ENCODE peak calls at places on chromosomes 3 and 15, in six cellular contexts. A is PC-9; L is progenitor cell of endocrine pancreas; D is H9; B is activated CD8-positive, alpha-beta memory T cell treated with anti-CD3 and anti-CD28 coated beads for 4 hours; E is T-helper 1 cell. G is an unnamed sample.

GRCh38 chr3:31670136-31670535 is 137.4 kb downstream of the STT3B start:
- DNase-seq in B (no peak), E (no peak), L (no peak), D (no peak), A (no peak), G (no peak)

GRCh38 chr15:34608517-34608916 is 25.1 kb upstream of the GOLGA8B start:
- DNase-seq in A (no peak), D (no peak), L (no peak), E (no peak), B (no peak), G (no peak)

GRCh38 chr3:185081516-185081915 is 71.3 kb downstream of the C3orf70 start:
- DNase-seq in B (no peak), L (no peak), E (no peak), A (no peak), D (no peak), G (no peak)

GRCh38 chr15:33581032-33581431 is 270.3 kb downstream of the RYR3 start:
- DNase-seq in B (no peak), L (no peak), A (peak), E (no peak), D (no peak), G (peak)

GRCh38 chr3:57958642-57959406 is 49.4 kb upstream of the FLNB start:
- DNase-seq in D (no peak), A (peak), B (no peak), E (no peak), L (no peak), G (no peak)

GRCh38 chr15:71272932-71273331 is 157.7 kb downstream of the THSD4 start:
- DNase-seq in B (no peak), D (no peak), L (no peak), A (no peak), E (no peak), G (no peak)

GRCh38 chr15:65791335-65792129 is 561 bp downstream of the DENND4A start:
- DNase-seq in E (peak), D (peak), B (peak), A (no peak), L (peak), G (no peak)

GRCh38 chr3:172104471-172105072 is 65.2 kb downstream of the FNDC3B start:
- DNase-seq in B (no peak), A (no peak), E (no peak), L (no peak), D (peak), G (no peak)

GRCh38 chr3:1092061-1092460 is 763 bp upstream of the CNTN6 start:
- DNase-seq in D (no peak), E (no peak), B (no peak), A (no peak), L (no peak), G (no peak)

GRCh38 chr3:168117853-168118313 is 22.2 kb upstream of the GOLIM4 start:
- DNase-seq in L (no peak), D (no peak), A (peak), E (no peak), B (no peak), G (no peak)

GRCh38 chr3:33664195-33664594 is 53.9 kb downstream of the CLASP2 start:
- DNase-seq in D (no peak), A (peak), B (no peak), L (no peak), E (no peak), G (no peak)

GRCh38 chr3:68878322-68878721 is 54.0 kb downstream of the TAFA4 start:
- DNase-seq in E (no peak), A (no peak), L (no peak), D (no peak), B (no peak), G (no peak)

GRCh38 chr3:186107148-186108105 is 1.5 kb downstream of the ETV5 start:
- DNase-seq in L (peak), E (peak), A (peak), B (no peak), D (peak), G (no peak)

GRCh38 chr3:37990527-37990926 is at the start of gene VILL:
- DNase-seq in A (peak), B (no peak), E (no peak), D (no peak), L (no peak), G (no peak)

GRCh38 chr3:40104441-40104840 is 205.1 kb upstream of the EIF1B start:
- DNase-seq in A (no peak), B (no peak), D (no peak), E (no peak), L (no peak), G (no peak)

GRCh38 chr3:41569632-41570338 is 370.5 kb downstream of the CTNNB1 start:
- DNase-seq in D (no peak), L (no peak), B (no peak), E (no peak), A (peak), G (no peak)

GRCh38 chr15:43531018-43531667 is 13.7 kb downstream of the MAP1A start:
- DNase-seq in A (no peak), L (no peak), D (no peak), E (no peak), B (no peak), G (no peak)

GRCh38 chr3:183275418-183275817 is 22.4 kb downstream of the B3GNT5 start:
- DNase-seq in A (peak), L (no peak), D (no peak), E (no peak), B (no peak), G (no peak)

GRCh38 chr3:190003730-190004129 is 117.0 kb downstream of the P3H2 start:
- DNase-seq in L (no peak), A (peak), B (no peak), E (no peak), D (no peak), G (no peak)

GRCh38 chr3:77668398-77668797 is 628.5 kb downstream of the ROBO2 start:
- DNase-seq in B (no peak), D (no peak), L (no peak), A (no peak), E (no peak), G (no peak)

GRCh38 chr15:93138681-93139080 is 49.7 kb upstream of the RGMA start:
- DNase-seq in E (no peak), A (no peak), L (no peak), B (no peak), D (no peak), G (no peak)

GRCh38 chr15:32718822-32719716 is 1.3 kb downstream of the GREM1 start:
- DNase-seq in D (peak), A (no peak), B (no peak), E (no peak), L (peak), G (no peak)

GRCh38 chr15:59140422-59141226 is 35.7 kb downstream of the CCNB2 start:
- DNase-seq in E (no peak), A (no peak), L (no peak), D (no peak), B (no peak), G (no peak)

GRCh38 chr15:29566914-29567313 is 255.4 kb downstream of the TJP1 start:
- DNase-seq in D (no peak), L (no peak), A (no peak), E (no peak), B (no peak), G (no peak)

GRCh38 chr15:85754993-85755392 is 39.7 kb downstream of the KLHL25 start:
- DNase-seq in D (peak), E (no peak), B (no peak), A (no peak), L (no peak), G (no peak)

GRCh38 chr3:192916455-192917257 is 1.0 kb downstream of the MB21D2 start:
- DNase-seq in L (peak), E (peak), B (no peak), D (peak), A (peak), G (no peak)

GRCh38 chr3:70072180-70072579 is 72.6 kb downstream of the SAMMSON start:
- DNase-seq in E (no peak), A (no peak), B (no peak), D (no peak), L (no peak), G (no peak)

G was measured in keratinocyte.